ENCODE peak calls at places on chromosomes 16 and 17, in five cellular contexts. One of them, this sample, is unnamed.

GRCh38 chr17:45218895-45219661 is 2.6 kb upstream of the FMNL1 start:
- DNase-seq in vagina: peak; percentile 89
- DNase-seq in NCI-H1417: peak; percentile 90
- DNase-seq in C1 segment of cervical spinal cord: peak; percentile 76
- DNase-seq in germinal center: peak; percentile 67
- DNase-seq in this sample: peak; percentile 84

GRCh38 chr17:38415250-38416194 is 12.7 kb upstream of the ARHGAP23 start:
- DNase-seq in germinal center: no peak
- DNase-seq in C1 segment of cervical spinal cord: no peak
- DNase-seq in vagina: no peak
- DNase-seq in NCI-H1417: peak; percentile 98
- DNase-seq in this sample: peak; percentile 74

GRCh38 chr17:859461-860195 is 77.5 kb downstream of the MRM3 start:
- DNase-seq in germinal center: no peak
- DNase-seq in NCI-H1417: no peak
- DNase-seq in C1 segment of cervical spinal cord: no peak
- DNase-seq in vagina: no peak
- DNase-seq in this sample: no peak

GRCh38 chr16:22641030-22641671 is 130.5 kb downstream of the NPIPB5 start:
- DNase-seq in vagina: no peak
- DNase-seq in NCI-H1417: no peak
- DNase-seq in C1 segment of cervical spinal cord: no peak
- DNase-seq in germinal center: no peak
- DNase-seq in this sample: peak; percentile 36

GRCh38 chr17:47225911-47226688 is 17.0 kb downstream of the MYL4 start:
- DNase-seq in C1 segment of cervical spinal cord: no peak
- DNase-seq in germinal center: no peak
- DNase-seq in NCI-H1417: no peak
- DNase-seq in vagina: no peak
- DNase-seq in this sample: no peak

GRCh38 chr17:44204453-44204882 is 4.8 kb upstream of the ATXN7L3 start:
- DNase-seq in vagina: no peak
- DNase-seq in germinal center: no peak
- DNase-seq in C1 segment of cervical spinal cord: no peak
- DNase-seq in NCI-H1417: no peak
- DNase-seq in this sample: no peak

GRCh38 chr17:73396429-73397277 is 84.9 kb upstream of the CDC42EP4 start:
- DNase-seq in vagina: no peak
- DNase-seq in germinal center: no peak
- DNase-seq in NCI-H1417: no peak
- DNase-seq in C1 segment of cervical spinal cord: no peak
- DNase-seq in this sample: no peak

GRCh38 chr16:56305956-56306565 is 114.8 kb downstream of the GNAO1 start:
- DNase-seq in NCI-H1417: no peak
- DNase-seq in germinal center: no peak
- DNase-seq in C1 segment of cervical spinal cord: no peak
- DNase-seq in vagina: no peak
- DNase-seq in this sample: no peak

GRCh38 chr16:55900616-55901393 is 25.6 kb upstream of the CES5A start:
- DNase-seq in C1 segment of cervical spinal cord: no peak
- DNase-seq in NCI-H1417: no peak
- DNase-seq in germinal center: no peak
- DNase-seq in vagina: peak; percentile 54
- DNase-seq in this sample: no peak

GRCh38 chr16:75087040-75087979 is 29.3 kb downstream of the LDHD start:
- DNase-seq in vagina: no peak
- DNase-seq in germinal center: no peak
- DNase-seq in C1 segment of cervical spinal cord: no peak
- DNase-seq in NCI-H1417: peak; percentile 96
- DNase-seq in this sample: peak; percentile 92

This sample was measured in KBM-7.